ENCODE peak calls at places on chromosomes 6 and 20, in six cellular contexts. W is fibroblast of lung; B is CD8-positive, alpha-beta T cell; C is neural crest cell; F is IMR-90; G is coronary artery. D is an unnamed sample.

GRCh38 chr6:161922631-161923119 is 648.8 kb upstream of the AGPAT4 start:
- DNase-seq in W (peak), C (peak), B (no peak), G (no peak), F (peak), D (no peak)

GRCh38 chr6:25034477-25034876 is 98.7 kb upstream of the RIPOR2 start:
- DNase-seq in C (no peak), F (no peak), G (no peak), B (no peak), W (no peak), D (no peak)

GRCh38 chr20:9066196-9066595 is 2.7 kb upstream of the PLCB4 start:
- DNase-seq in F (no peak), W (no peak), C (no peak), G (no peak), B (no peak), D (no peak)

GRCh38 chr20:59141818-59142581 is 21.6 kb upstream of the ZNF831 start:
- DNase-seq in F (peak), C (peak), W (no peak), G (no peak), B (no peak), D (no peak)

GRCh38 chr6:123263981-123264380 is 267.9 kb downstream of the CLVS2 start:
- DNase-seq in W (no peak), B (no peak), C (no peak), G (no peak), F (no peak), D (no peak)

GRCh38 chr6:166488081-166488685 is 98.3 kb downstream of the RAMACL start:
- DNase-seq in C (no peak), G (no peak), B (peak), F (peak), W (no peak), D (no peak)

GRCh38 chr6:44234101-44235090 is 11.0 kb downstream of the SLC29A1 start:
- DNase-seq in W (peak), G (peak), F (peak), B (no peak), C (no peak), D (no peak)

GRCh38 chr6:17226766-17227338 is 54.3 kb upstream of the RBM24 start:
- DNase-seq in B (no peak), W (no peak), C (no peak), F (peak), G (no peak), D (no peak)

GRCh38 chr6:43644940-43645612 is at the start of gene RSPH9:
- DNase-seq in C (peak), F (peak), B (peak), G (no peak), W (peak), D (no peak)

GRCh38 chr6:107728564-107728897 is 95.6 kb downstream of the SCML4 start:
- DNase-seq in C (no peak), F (no peak), B (no peak), G (no peak), W (no peak), D (no peak)

GRCh38 chr20:38450412-38450975 is 15.4 kb upstream of the SNHG17 start:
- DNase-seq in B (no peak), C (no peak), G (no peak), W (peak), F (peak), D (no peak)

GRCh38 chr6:41176189-41176588 is 13.3 kb upstream of the TREM2 start:
- DNase-seq in C (no peak), W (no peak), F (no peak), G (no peak), B (no peak), D (no peak)

GRCh38 chr20:59751075-59751711 is 146.9 kb downstream of the PHACTR3 start:
- DNase-seq in C (peak), G (no peak), B (no peak), W (peak), F (peak), D (peak)

GRCh38 chr20:51696304-51697118 is 71.7 kb downstream of the ATP9A start:
- DNase-seq in B (no peak), C (no peak), W (peak), F (no peak), G (no peak), D (no peak)

GRCh38 chr6:138601128-138601527 is 101.8 kb upstream of the NHSL1 start:
- DNase-seq in C (no peak), W (peak), G (no peak), F (peak), B (no peak), D (no peak)

GRCh38 chr20:57898332-57898731 is 188.5 kb upstream of the PMEPA1 start:
- DNase-seq in C (no peak), G (no peak), B (no peak), F (no peak), W (no peak), D (no peak)

GRCh38 chr6:36436466-36436865 is 6.2 kb downstream of the PXT1 start:
- DNase-seq in B (no peak), G (no peak), C (no peak), F (peak), W (peak), D (no peak)

GRCh38 chr6:144064402-144064830 is 31.0 kb downstream of the SF3B5 start:
- DNase-seq in B (peak), G (no peak), F (no peak), W (no peak), C (peak), D (no peak)

GRCh38 chr6:142378138-142378875 is 76.5 kb downstream of the ADGRG6 start:
- DNase-seq in W (peak), B (no peak), F (peak), C (no peak), G (no peak), D (no peak)

GRCh38 chr20:59163641-59164530 is at the start of gene ZNF831:
- DNase-seq in C (no peak), W (no peak), B (no peak), G (no peak), F (no peak), D (no peak)

GRCh38 chr6:85483041-85483700 is 33.3 kb downstream of the NT5E start:
- DNase-seq in F (peak), G (peak), W (peak), C (peak), B (peak), D (no peak)

DNA sequence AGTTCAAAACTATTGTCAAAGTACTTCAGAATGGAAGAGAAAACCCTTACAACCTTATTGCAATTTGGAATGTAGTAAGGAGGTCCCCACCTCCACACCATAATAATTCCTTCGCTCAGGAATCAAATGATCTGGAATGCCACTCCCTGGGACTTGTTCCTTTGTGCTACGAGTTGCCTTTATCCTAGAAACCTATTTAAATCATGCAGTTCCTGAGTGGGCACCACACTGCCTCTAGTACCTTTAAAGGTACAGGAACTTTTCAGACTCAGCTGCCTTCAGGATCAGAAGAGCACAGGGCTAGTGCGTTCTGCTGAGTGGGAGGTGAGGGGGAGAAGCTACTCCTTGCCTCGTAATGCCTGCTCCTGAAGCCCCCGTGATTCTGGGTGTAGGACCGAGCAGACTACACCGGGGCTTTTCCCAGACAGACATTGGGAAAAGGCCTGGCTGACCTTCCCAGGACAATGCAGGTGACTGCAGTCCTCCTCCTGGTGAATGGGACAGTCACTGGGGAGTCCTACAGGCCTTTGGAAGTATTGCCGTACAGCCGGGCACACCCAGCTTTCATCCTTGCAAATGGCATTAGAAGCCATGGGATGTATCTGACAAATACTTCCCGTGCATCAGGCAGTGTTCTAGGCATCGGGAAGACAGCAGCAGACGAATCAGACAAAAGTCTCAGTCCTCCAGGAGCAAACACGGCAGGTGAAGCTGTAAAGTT is 11.8 kb upstream of the TUBB2B start:
- DNase-seq in C (no peak), W (no peak), B (no peak), F (no peak), G (no peak), D (no peak)
- TF ChIP-seq CTCF in C (peak), W (no peak), B (no peak), F (peak), G (no peak), D (peak)

DNA sequence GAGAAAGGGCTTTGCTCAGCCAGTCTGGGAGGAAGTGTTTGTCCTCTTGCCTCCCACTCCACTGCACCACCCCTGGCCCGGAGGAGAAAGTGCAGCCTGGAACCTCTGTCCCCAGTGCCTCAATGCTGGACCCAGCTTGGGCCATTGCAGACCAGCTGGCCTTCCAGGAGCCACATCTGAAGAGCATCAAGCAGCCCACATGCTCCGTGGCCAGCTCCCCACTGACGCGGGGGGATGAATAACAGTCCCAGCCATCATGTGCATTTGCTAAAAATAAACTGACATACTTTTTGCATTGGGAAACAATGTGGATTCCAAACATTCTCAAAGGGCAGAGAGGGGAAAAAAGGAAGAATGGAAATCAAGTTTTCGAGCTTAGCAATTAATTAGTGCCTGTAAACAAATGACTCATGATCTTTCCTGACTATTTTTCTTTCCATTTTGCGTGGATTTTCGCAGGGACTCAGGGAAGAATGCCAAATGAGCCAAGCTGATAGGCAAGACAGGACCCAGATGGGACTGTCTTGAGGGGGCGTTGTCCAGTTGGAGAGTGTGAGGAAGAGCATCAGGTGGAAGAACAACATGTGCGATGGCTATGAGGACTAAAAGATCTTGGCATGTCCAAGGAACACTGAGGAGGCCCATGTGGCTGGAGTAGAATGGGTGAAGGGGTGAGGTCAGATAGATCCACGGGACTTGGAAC is 34.1 kb downstream of the CEBPB start:
- DNase-seq in W (peak), G (peak), B (no peak), F (peak), C (no peak), D (peak)
- TF ChIP-seq CTCF in W (peak), G (no peak), B (no peak), F (peak), C (no peak), D (peak)

DNA sequence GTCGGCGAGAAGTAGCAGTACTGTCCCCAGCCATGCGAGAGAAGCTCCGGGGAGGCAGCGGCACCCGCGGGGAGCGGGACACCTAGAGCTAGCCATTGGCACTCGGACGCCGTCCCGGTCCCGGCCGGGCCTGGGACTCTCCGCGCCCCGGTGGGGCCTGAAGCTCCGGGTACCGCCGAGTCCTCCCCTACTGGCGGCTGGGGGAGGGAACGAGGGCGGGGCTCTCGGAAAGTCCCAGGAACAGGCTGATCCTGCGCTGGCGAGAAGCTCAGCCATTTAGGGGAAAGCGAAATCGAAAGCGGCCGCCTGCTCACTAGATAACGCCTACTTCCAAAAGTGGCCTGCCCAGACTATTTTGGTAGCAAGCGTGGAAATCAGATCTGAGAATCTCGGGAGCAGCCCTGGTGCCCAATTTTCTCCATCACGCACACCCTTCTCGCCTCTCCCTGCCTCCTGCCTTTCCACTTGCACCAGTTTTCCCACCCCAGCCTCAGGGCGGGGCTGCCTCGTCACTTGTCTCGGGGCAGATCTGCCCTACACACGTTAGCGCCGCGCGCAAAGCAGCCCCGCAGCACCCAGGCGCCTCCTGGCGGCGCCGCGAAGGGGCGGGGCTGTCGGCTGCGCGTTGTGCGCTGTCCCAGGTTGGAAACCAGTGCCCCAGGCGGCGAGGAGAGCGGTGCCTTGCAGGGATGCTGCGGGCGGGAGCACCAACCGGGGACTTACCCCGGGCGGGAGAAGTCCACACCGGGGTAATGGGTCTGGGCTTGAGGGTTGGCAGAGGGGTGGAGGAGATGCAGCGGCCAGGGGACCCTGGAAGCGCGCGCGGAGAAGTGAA is at the start of the genes PSMB9 and TAP1:
- DNase-seq in C (peak), F (peak), W (peak), G (peak), B (peak), D (peak)
- TF ChIP-seq CTCF in C (peak), F (peak), W (peak), G (peak), B (peak), D (peak)

DNA sequence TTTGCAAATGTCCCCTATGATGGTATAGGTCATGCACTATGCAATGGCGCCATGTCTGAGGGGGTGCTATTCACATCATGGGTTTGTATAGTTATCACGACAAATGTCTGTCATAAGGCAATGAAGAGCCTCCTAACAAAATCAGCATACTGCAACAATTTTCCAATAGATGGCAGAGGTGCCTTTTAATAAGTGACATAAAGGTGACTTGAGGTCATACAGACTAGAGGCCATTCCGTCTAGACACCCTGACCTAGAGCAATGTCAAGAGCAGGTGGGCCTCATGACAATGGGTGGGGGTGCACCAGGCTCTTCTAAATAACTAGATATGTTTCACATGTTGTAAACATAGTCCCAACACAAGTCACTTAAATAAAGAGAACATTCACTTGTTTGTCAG is 107.7 kb downstream of the KIF6 start:
- DNase-seq in F (no peak), C (no peak), W (no peak), B (no peak), G (no peak), D (no peak)
- TF ChIP-seq CTCF in F (no peak), C (no peak), W (no peak), B (no peak), G (no peak), D (no peak)

DNA sequence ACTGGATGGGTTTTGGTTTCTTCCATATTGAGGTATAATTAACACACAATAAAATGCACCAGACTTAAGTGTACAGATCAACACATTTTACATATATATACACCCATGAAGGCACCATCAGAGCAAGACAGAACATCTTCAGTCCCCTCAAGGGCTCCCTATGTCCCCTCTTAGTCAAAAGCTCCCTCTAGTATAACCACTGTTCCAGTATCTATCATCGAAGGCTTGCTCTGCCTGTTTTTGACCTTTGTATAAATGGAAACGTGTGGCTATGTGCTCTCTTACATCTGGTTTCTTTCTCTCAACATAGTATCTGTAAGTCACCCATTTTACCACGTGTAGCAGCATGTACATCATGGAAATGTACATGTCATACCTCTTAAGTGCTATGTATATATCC is 66.5 kb downstream of the BANF2 start:
- DNase-seq in F (no peak), B (no peak), W (no peak), G (no peak), C (no peak), D (no peak)
- TF ChIP-seq CTCF in F (no peak), B (no peak), W (no peak), G (no peak), C (no peak), D (no peak)

GRCh38 chr20:62554214-62554897 is 78.6 kb upstream of the GATA5 start:
- DNase-seq in F (no peak), B (no peak), G (no peak), W (no peak), C (no peak), D (no peak)

GRCh38 chr20:62554898-62555641 is 79.3 kb upstream of the GATA5 start:
- DNase-seq in B (no peak), F (no peak), G (no peak), C (no peak), W (no peak), D (no peak)

GRCh38 chr20:62552613-62553012 is 76.8 kb upstream of the GATA5 start:
- DNase-seq in G (no peak), F (no peak), B (no peak), C (no peak), W (no peak), D (no peak)

GRCh38 chr20:62553136-62553837 is 77.5 kb upstream of the GATA5 start:
- DNase-seq in W (no peak), F (no peak), G (no peak), B (no peak), C (no peak), D (no peak)

DNA sequence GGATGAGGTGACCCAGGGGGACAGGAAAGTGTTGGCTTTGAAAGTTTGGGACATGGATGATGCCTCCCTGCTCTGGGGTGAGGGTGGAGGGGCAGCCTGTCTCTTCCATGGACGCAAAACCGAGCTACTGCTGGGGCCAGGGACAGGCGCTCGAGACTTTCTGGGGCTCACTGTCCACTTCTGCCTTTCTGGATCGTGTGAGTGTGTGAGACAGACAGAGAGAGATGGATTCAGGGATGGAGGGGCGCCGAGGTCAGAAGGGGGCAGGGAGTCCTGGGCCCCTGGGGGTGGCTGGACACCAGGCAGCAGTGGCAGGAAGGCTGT is 78.0 kb upstream of the GATA5 start:
- DNase-seq in B (no peak), F (no peak), W (no peak), G (no peak), C (no peak), D (no peak)
- TF ChIP-seq CTCF in B (no peak), F (no peak), W (no peak), G (no peak), C (no peak), D (no peak)

D was measured in BJ.